ENCODE peak calls at places on chromosomes 6 and 20, in eight cellular contexts. P is left cardiac atrium; G is GM13977; Z is GM13976; R is hippocampal formation; J is stimulated activated CD4-positive, alpha-beta T cell treated with anti-CD3 and anti-CD28 coated beads, Interleukin-4, amount 100 ng/mL, for 24 hours; Y is nephron progenitor cell; Q is HT1080. M is an unnamed sample.

GRCh38 chr6:90478278-90478677 is 108.6 kb downstream of the MAP3K7 start:
- DNase-seq in P (no peak), G (no peak), Z (no peak), R (no peak), J (no peak), Y (no peak), Q (no peak), M (no peak)

GRCh38 chr6:14217728-14218637 is 100.4 kb downstream of the CD83 start:
- DNase-seq in P (no peak), G (no peak), Z (no peak), R (no peak), J (no peak), Y (no peak), Q (no peak), M (no peak)

GRCh38 chr6:133917781-133918180 is 28.9 kb downstream of the TCF21 start:
- DNase-seq in P (no peak), G (no peak), Z (no peak), R (no peak), J (no peak), Y (no peak), Q (no peak), M (no peak)

GRCh38 chr20:51914758-51915157 is 112.4 kb upstream of the SALL4 start:
- DNase-seq in P (no peak), G (no peak), Z (no peak), R (no peak), J (no peak), Y (no peak), Q (no peak), M (no peak)

GRCh38 chr6:15249371-15250019 is 3.6 kb downstream of the JARID2 start:
- DNase-seq in P (no peak), G (no peak), Z (no peak), R (no peak), J (no peak), Y (no peak), Q (no peak), M (no peak)

GRCh38 chr20:44609511-44610312 is 27.3 kb downstream of the PKIG start:
- DNase-seq in P (peak; percentile 90), G (peak; percentile 82), Z (peak; percentile 82), R (peak; percentile 74), J (peak; percentile 87), Y (peak; percentile 95), Q (peak; percentile 81), M (peak; percentile 76)

GRCh38 chr6:119174879-119175817 is 96.7 kb upstream of the FAM184A start:
- DNase-seq in P (no peak), G (no peak), Z (no peak), R (no peak), J (no peak), Y (no peak), Q (no peak), M (no peak)

GRCh38 chr6:170279426-170279825 is 11.5 kb downstream of the DLL1 start:
- DNase-seq in P (no peak), G (no peak), Z (no peak), R (no peak), J (no peak), Y (no peak), Q (no peak), M (no peak)

GRCh38 chr6:35647400-35647799 is 41.3 kb downstream of the FKBP5 start:
- DNase-seq in P (no peak), G (no peak), Z (no peak), R (no peak), J (no peak), Y (no peak), Q (no peak), M (no peak)

M was measured in MM.1S.